ENCODE peak calls at places on chromosomes 3 and 15, in seven cellular contexts. F is GM23248; Q is EL; E is activated CD4-positive, alpha-beta T cell treated with anti-CD3 and anti-CD28 coated beads, Interleukin-2, amount 50 U/mL, for 24 hours; P is fibroblast of the conjunctiva; V is activated CD8-positive, alpha-beta T cell treated with anti-CD3 and anti-CD28 coated beads, Interleukin-2, amount 10 ng/mL, durations not matched to agents 7 days and 5 days; I is RCC 7860. B is an unnamed sample.

GRCh38 chr3:45100998-45101407 is 45.2 kb downstream of the CDCP1 start:
- DNase-seq in I (no peak), Q (peak), P (peak), V (peak), E (no peak), F (peak), B (no peak)

GRCh38 chr3:175258763-175259162 is 399.6 kb downstream of the NAALADL2 start:
- DNase-seq in E (no peak), P (no peak), F (peak), Q (peak), I (peak), V (no peak), B (no peak)

GRCh38 chr3:112635674-112636073 is 5.3 kb downstream of the CCDC80 start:
- DNase-seq in V (no peak), F (peak), E (no peak), I (no peak), Q (peak), P (peak), B (no peak)

GRCh38 chr3:14234197-14235002 is 55.8 kb downstream of the LSM3 start:
- DNase-seq in Q (no peak), F (peak), I (no peak), E (no peak), V (no peak), P (no peak), B (no peak)

GRCh38 chr3:190197346-190197763 is 76.7 kb upstream of the P3H2 start:
- DNase-seq in F (no peak), Q (no peak), V (no peak), P (no peak), I (peak), E (no peak), B (no peak)

GRCh38 chr3:197555281-197556261 is at the start of gene BDH1:
- DNase-seq in E (peak), F (peak), I (no peak), P (no peak), V (peak), Q (peak), B (peak)

GRCh38 chr15:56496635-56497034 is 31.7 kb upstream of the MNS1 start:
- DNase-seq in E (no peak), P (peak), F (peak), I (peak), V (peak), Q (peak), B (no peak)

GRCh38 chr3:52341123-52341522 is 25.0 kb downstream of the DNAH1 start:
- DNase-seq in P (no peak), E (no peak), F (no peak), V (no peak), I (no peak), Q (no peak), B (no peak)

GRCh38 chr3:17935217-17935616 is 192.8 kb upstream of the TBC1D5 start:
- DNase-seq in P (no peak), I (no peak), F (no peak), Q (no peak), E (no peak), V (no peak), B (no peak)

B was measured in stimulated activated CD4-positive, alpha-beta T cell treated with anti-CD3 and anti-CD28 coated beads, Interleukin-1b, Interleukin-23, amount 100 ng/mL, for 4 hours.